ENCODE peak calls at places on chromosomes 12 and 14, in ten cellular contexts. X, M, J, I, T, Y, L, H, R and Z are unnamed samples.

GRCh38 chr12:122009741-122010140 is 11.9 kb upstream of the BCL7A start:
- DNase-seq in X (no peak), M (no peak), J (no peak), I (no peak), T (no peak), Y (no peak), L (no peak), H (no peak), R (no peak), Z (no peak)

GRCh38 chr14:103875010-103875409 is 27.6 kb upstream of the PPP1R13B start:
- DNase-seq in X (no peak), M (no peak), J (no peak), I (no peak), T (no peak), Y (no peak), L (no peak), H (no peak), R (no peak), Z (no peak)

GRCh38 chr14:105059035-105059916 is 6.0 kb downstream of the GPR132 start:
- DNase-seq in X (no peak), M (no peak), J (no peak), I (no peak), T (peak; percentile 85), Y (peak; percentile 48), L (no peak), H (no peak), R (no peak), Z (peak; percentile 46)

GRCh38 chr12:26696613-26697092 is 136.3 kb downstream of the ITPR2 start:
- DNase-seq in X (no peak), M (no peak), J (no peak), I (peak; percentile 46), T (no peak), Y (no peak), L (no peak), H (no peak), R (no peak), Z (no peak)

GRCh38 chr14:29144598-29144997 is 378.0 kb downstream of the FOXG1 start:
- DNase-seq in X (no peak), M (peak; percentile 94), J (no peak), I (no peak), T (no peak), Y (no peak), L (no peak), H (no peak), R (no peak), Z (no peak)

GRCh38 chr12:131287938-131288797 is 334.5 kb downstream of the ADGRD1 start:
- DNase-seq in X (no peak), M (no peak), J (no peak), I (no peak), T (no peak), Y (no peak), L (peak; percentile 3), H (no peak), R (no peak), Z (no peak)

GRCh38 chr12:990308-990648 is 745 bp upstream of the ERC1 start:
- DNase-seq in X (peak; percentile 81), M (no peak), J (peak; percentile 67), I (peak; percentile 57), T (peak; percentile 32), Y (peak; percentile 64), L (peak; percentile 60), H (no peak), R (peak; percentile 59), Z (peak; percentile 50)

GRCh38 chr12:113097716-113098427 is 37.7 kb downstream of the RASAL1 start:
- DNase-seq in X (no peak), M (no peak), J (no peak), I (no peak), T (no peak), Y (peak; percentile 60), L (peak; percentile 17), H (peak; percentile 50), R (no peak), Z (peak; percentile 46)

GRCh38 chr12:11672361-11672760 is 22.9 kb downstream of the ETV6 start:
- DNase-seq in X (no peak), M (no peak), J (no peak), I (no peak), T (no peak), Y (no peak), L (no peak), H (no peak), R (no peak), Z (no peak)

GRCh38 chr12:41014643-41015020 is 173.5 kb upstream of the PDZRN4 start:
- DNase-seq in X (no peak), M (no peak), J (peak; percentile 64), I (no peak), T (no peak), Y (no peak), L (no peak), H (no peak), R (no peak), Z (no peak)

GRCh38 chr12:128012110-128012509 is 254.9 kb upstream of the TMEM132C start:
- DNase-seq in X (no peak), M (no peak), J (no peak), I (no peak), T (no peak), Y (no peak), L (no peak), H (no peak), R (no peak), Z (no peak)

GRCh38 chr12:124094733-124095132 is 121.7 kb downstream of the ZNF664 start:
- DNase-seq in X (peak; percentile 87), M (no peak), J (no peak), I (no peak), T (no peak), Y (no peak), L (no peak), H (no peak), R (no peak), Z (no peak)

GRCh38 chr14:91228112-91229004 is 16.1 kb downstream of the GPR68 start:
- DNase-seq in X (no peak), M (no peak), J (no peak), I (peak; percentile 63), T (peak; percentile 83), Y (no peak), L (no peak), H (no peak), R (no peak), Z (peak; percentile 71)

GRCh38 chr12:112331891-112332290 is 50.3 kb downstream of the HECTD4 start:
- DNase-seq in X (no peak), M (no peak), J (no peak), I (no peak), T (no peak), Y (no peak), L (no peak), H (no peak), R (no peak), Z (no peak)

GRCh38 chr14:104547998-104548700 is 31.4 kb upstream of the C14orf180 start:
- DNase-seq in X (no peak), M (no peak), J (no peak), I (no peak), T (no peak), Y (no peak), L (no peak), H (no peak), R (no peak), Z (no peak)

GRCh38 chr14:60064491-60065072 is 27.1 kb upstream of the PCNX4 start:
- DNase-seq in X (peak; percentile 3), M (peak; percentile 3), J (peak; percentile 45), I (peak; percentile 26), T (no peak), Y (no peak), L (no peak), H (no peak), R (no peak), Z (no peak)

GRCh38 chr12:87430444-87430843 is 598.8 kb downstream of the C12orf50 start:
- DNase-seq in X (no peak), M (no peak), J (no peak), I (no peak), T (no peak), Y (no peak), L (no peak), H (no peak), R (no peak), Z (no peak)

GRCh38 chr14:95294834-95295599 is 24.7 kb downstream of the CLMN start:
- DNase-seq in X (no peak), M (no peak), J (peak; percentile 29), I (no peak), T (no peak), Y (no peak), L (peak; percentile 41), H (no peak), R (no peak), Z (no peak)

GRCh38 chr14:65832431-65833253 is 420.1 kb downstream of the FUT8 start:
- DNase-seq in X (no peak), M (no peak), J (peak; percentile 18), I (no peak), T (no peak), Y (no peak), L (peak; percentile 33), H (no peak), R (no peak), Z (no peak)

GRCh38 chr12:120367924-120368788 is 808 bp downstream of the MSI1 start:
- DNase-seq in X (peak; percentile 9), M (no peak), J (no peak), I (no peak), T (no peak), Y (no peak), L (no peak), H (no peak), R (peak; percentile 53), Z (peak; percentile 36)

GRCh38 chr12:121513464-121514183 is 67.2 kb downstream of the KDM2B start:
- DNase-seq in X (peak; percentile 67), M (no peak), J (peak; percentile 44), I (peak; percentile 86), T (no peak), Y (no peak), L (no peak), H (no peak), R (peak; percentile 23), Z (peak; percentile 79)

GRCh38 chr12:3032770-3033537 is 44.2 kb upstream of the TSPAN9 start:
- DNase-seq in X (no peak), M (no peak), J (no peak), I (no peak), T (no peak), Y (no peak), L (peak; percentile 65), H (no peak), R (no peak), Z (no peak)

GRCh38 chr14:89870335-89870734 is 84.2 kb downstream of the EFCAB11 start:
- DNase-seq in X (no peak), M (no peak), J (no peak), I (no peak), T (no peak), Y (no peak), L (no peak), H (no peak), R (no peak), Z (no peak)

GRCh38 chr12:131105351-131105735 is 151.6 kb downstream of the ADGRD1 start:
- DNase-seq in X (no peak), M (no peak), J (no peak), I (no peak), T (no peak), Y (no peak), L (no peak), H (no peak), R (peak; percentile 11), Z (no peak)

GRCh38 chr14:52190532-52190931 is 77.0 kb upstream of the PTGDR start:
- DNase-seq in X (no peak), M (no peak), J (no peak), I (no peak), T (no peak), Y (no peak), L (no peak), H (no peak), R (no peak), Z (no peak)

GRCh38 chr12:115857160-115857920 is 420.2 kb downstream of the MED13L start:
- DNase-seq in X (no peak), M (no peak), J (no peak), I (no peak), T (no peak), Y (no peak), L (no peak), H (no peak), R (no peak), Z (no peak)

GRCh38 chr12:75877588-75878381 is 153.8 kb downstream of the PHLDA1 start:
- DNase-seq in X (peak; percentile 36), M (no peak), J (peak; percentile 37), I (no peak), T (no peak), Y (no peak), L (no peak), H (no peak), R (no peak), Z (no peak)

GRCh38 chr14:74904623-74905503 is 18.2 kb downstream of the RPS6KL1 start:
- DNase-seq in X (no peak), M (no peak), J (no peak), I (no peak), T (no peak), Y (no peak), L (no peak), H (no peak), R (no peak), Z (no peak)